ENCODE peak calls at places on chromosomes 11 and 22, in five cellular contexts. W is mesenchymal stem cell, Z is neuronal stem cell, P is H9, O is trophoblast cell. I is an unnamed sample.

GRCh38 chr11:3616721-3617460 is 24.9 kb downstream of the ART5 start:
- DNase-seq in Z (no peak), O (no peak), W (no peak), P (no peak), I (no peak)

GRCh38 chr11:101487775-101488174 is 96.0 kb downstream of the TRPC6 start:
- DNase-seq in W (peak), Z (no peak), O (peak), P (no peak), I (no peak)

GRCh38 chr11:44862546-44863101 is 88.1 kb downstream of the TP53I11 start:
- DNase-seq in P (no peak), W (no peak), O (no peak), Z (no peak), I (no peak)

GRCh38 chr11:85407648-85408047 is 219.5 kb downstream of the DLG2 start:
- DNase-seq in P (no peak), O (no peak), W (no peak), Z (no peak), I (no peak)

GRCh38 chr11:68843703-68844312 is 2.1 kb upstream of the CPT1A start:
- DNase-seq in W (peak), P (peak), Z (no peak), O (peak), I (peak)

GRCh38 chr11:80285076-80285790 is 844.4 kb upstream of the TENM4 start:
- DNase-seq in Z (no peak), W (no peak), P (no peak), O (no peak), I (no peak)

GRCh38 chr22:20212754-20213699 is 55.1 kb downstream of the RTN4R start:
- DNase-seq in P (no peak), W (no peak), O (no peak), Z (no peak), I (no peak)

GRCh38 chr11:85269109-85269508 is 358.0 kb downstream of the DLG2 start:
- DNase-seq in W (no peak), Z (no peak), O (no peak), P (no peak), I (no peak)

GRCh38 chr11:130908770-130909625 is 7.3 kb downstream of the SNX19 start:
- DNase-seq in Z (no peak), P (no peak), O (no peak), W (peak), I (no peak)

GRCh38 chr11:46348566-46348981 is 1.3 kb downstream of the DGKZ start:
- DNase-seq in O (no peak), W (no peak), P (no peak), Z (no peak), I (no peak)

GRCh38 chr11:86818466-86819282 is 18.3 kb downstream of the PRSS23 start:
- DNase-seq in W (peak), Z (no peak), P (no peak), O (peak), I (no peak)

GRCh38 chr11:64275031-64275800 is 9.2 kb downstream of the BAD start:
- DNase-seq in O (peak), P (no peak), W (no peak), Z (no peak), I (no peak)

GRCh38 chr11:64276653-64277431 is 7.6 kb downstream of the BAD start:
- DNase-seq in W (no peak), Z (no peak), P (no peak), O (peak), I (no peak)

GRCh38 chr11:64281957-64282770 is 2.3 kb downstream of the BAD start:
- DNase-seq in Z (no peak), W (no peak), P (no peak), O (peak), I (no peak)

GRCh38 chr11:64275841-64276240 is 8.6 kb downstream of the BAD start:
- DNase-seq in W (no peak), P (no peak), O (peak), Z (no peak), I (no peak)

GRCh38 chr11:64278576-64279190 is 5.8 kb downstream of the BAD start:
- DNase-seq in Z (no peak), P (no peak), O (peak), W (no peak), I (no peak)
- H2BK12ac ChIP-seq in Z (no peak), P (no peak), O (no peak), W (no peak), I (no peak)

DNA sequence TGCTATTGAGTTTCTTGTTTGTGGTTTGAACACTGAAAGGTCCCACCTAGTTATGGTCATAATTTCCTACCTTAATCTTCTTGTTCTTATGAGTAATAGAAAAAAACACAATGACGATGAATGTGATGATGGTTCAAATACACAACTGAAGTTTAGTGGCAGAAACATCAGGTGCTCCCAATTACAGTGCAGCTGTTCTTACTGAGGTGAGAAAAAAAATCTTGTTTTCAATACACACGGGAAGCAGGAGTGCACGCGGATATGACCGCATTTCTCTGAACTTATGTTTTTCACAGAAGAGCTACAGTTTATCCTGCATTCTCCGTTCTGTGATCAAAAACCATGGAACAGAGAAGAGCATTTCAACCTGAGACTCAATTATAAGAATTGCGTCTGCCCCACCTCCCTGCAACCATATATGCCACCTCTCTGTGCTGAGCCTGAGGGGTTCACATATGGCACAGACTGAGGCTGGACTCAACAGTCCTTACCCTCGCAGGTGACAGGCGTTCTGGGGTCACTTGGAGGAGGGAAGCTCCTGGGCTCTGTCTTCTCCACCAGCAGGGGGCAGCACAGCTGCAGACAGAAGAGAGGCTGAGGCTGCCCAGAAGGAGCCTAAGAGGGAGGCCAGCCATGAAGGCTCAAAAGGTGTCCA is 99.7 kb upstream of the IGLL5 start:
- DNase-seq in Z (peak), W (peak), P (peak), O (peak), I (peak)
- H2BK12ac ChIP-seq in Z (no peak), W (no peak), P (no peak), O (no peak), I (no peak)

DNA sequence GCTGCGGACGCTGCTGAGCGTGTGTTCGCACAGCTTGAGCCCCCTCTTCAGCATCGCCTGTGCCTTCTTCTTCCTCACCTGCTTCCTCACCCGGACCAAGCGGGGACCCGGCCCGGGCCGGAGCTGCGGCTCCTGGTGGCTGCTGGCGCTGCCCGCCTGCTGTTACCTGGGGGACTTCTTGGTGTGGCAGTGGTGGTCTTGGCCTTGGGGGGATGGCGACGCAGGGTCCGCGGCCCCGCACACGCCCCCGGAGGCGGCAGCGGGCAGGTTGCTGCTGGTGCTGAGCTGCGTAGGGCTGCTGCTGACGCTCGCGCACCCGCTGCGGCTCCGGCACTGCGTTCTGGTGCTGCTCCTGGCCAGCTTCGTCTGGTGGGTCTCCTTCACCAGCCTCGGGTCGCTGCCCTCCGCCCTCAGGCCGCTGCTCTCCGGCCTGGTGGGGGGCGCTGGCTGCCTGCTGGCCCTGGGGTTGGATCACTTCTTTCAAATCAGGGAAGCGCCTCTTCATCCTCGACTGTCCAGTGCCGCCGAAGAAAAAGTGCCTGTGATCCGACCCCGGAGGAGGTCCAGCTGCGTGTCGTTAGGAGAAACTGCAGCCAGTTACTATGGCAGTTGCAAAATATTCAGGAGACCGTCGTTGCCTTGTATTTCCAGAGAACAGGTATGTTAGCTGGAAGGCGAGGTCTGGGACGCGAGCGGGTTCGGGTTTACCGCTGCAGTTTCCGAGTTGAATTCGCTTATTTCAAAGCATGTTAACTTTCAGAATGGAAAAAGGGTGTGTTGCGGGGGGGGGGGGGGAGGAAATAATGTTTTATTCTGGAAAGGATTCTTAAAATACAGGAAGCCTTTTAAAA is 1.0 kb downstream of the PDE3B start:
- DNase-seq in Z (peak), W (peak), P (peak), O (peak), I (peak)
- H2BK12ac ChIP-seq in Z (no peak), W (peak), P (no peak), O (no peak), I (peak)

GRCh38 chr11:593347-593746 is 17.1 kb downstream of the PHRF1 start:
- DNase-seq in P (no peak), O (no peak), Z (no peak), W (no peak), I (no peak)
- H2BK12ac ChIP-seq in P (no peak), O (no peak), Z (no peak), W (no peak), I (no peak)

DNA sequence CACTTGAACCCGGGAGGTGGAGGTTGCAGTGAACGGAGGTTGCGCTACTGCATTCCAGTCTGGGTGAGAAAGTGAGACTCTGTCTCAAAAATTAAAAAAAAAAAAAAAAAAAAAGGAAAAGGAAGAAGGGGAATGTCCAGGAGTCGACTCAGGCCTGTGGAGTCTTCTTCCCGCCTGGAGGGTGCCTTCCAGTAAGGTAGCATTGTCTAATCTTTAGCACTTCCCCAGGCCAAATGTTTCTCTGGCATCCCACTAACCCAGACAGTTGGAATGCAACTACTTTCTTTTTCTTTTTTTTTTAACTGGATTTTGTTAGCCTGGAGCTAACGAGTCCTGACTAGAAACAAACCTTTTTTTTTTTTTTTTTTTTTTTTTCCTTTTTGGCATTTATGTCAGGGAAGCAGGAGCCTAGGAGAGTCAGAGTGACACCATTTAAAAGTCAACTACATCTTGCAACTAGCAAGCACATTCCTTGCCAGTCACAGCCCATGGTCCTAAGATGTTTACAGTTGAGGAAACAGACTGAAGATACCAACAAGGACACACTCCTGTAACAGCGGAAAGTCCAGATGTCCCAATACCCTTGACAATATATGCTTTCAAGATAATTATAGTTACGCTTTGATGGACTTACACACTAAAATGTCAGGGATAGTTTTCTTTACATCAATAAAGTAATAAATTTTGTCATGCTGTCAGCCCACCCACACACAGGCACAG is 10.6 kb downstream of the PLET1 start:
- DNase-seq in W (peak), O (peak), P (no peak), Z (no peak), I (no peak)
- H2BK12ac ChIP-seq in W (no peak), O (no peak), P (no peak), Z (no peak), I (no peak)

GRCh38 chr11:36360833-36361232 is 64.7 kb downstream of the PRR5L start:
- DNase-seq in W (peak), O (no peak), P (no peak), Z (no peak), I (no peak)

GRCh38 chr11:36361901-36362391 is 65.9 kb downstream of the PRR5L start:
- DNase-seq in Z (no peak), O (peak), W (peak), P (peak), I (peak)

GRCh38 chr11:36358436-36358835 is 62.3 kb downstream of the PRR5L start:
- DNase-seq in O (no peak), Z (no peak), W (no peak), P (no peak), I (no peak)

GRCh38 chr11:36361472-36361871 is 65.4 kb downstream of the PRR5L start:
- DNase-seq in W (no peak), O (peak), P (no peak), Z (no peak), I (no peak)

GRCh38 chr11:36360318-36360717 is 64.2 kb downstream of the PRR5L start:
- DNase-seq in Z (no peak), O (no peak), P (no peak), W (no peak), I (no peak)
- H2BK12ac ChIP-seq in Z (no peak), O (no peak), P (no peak), W (peak), I (no peak)

DNA sequence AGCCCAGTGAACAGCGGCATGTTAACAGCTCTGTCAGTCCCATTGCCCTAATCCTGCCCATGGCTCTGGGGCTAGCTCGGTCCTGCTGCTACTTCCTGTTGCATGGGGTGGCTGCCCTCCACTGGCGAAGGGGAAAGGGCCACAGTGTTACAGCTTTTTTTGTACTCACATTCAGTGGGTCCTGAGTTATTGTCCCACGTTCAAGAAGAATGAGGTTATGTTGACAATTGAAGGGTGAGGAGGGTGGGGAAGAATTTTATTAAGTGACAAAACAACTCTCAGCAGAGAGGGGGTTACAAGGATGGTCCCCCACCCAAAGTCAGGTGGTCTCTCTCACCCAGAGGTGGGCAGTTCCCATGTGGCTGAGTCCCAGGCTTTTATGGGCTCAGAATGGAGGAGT is 17.7 kb upstream of the MS4A7 start:
- DNase-seq in W (no peak), O (no peak), Z (no peak), P (no peak), I (no peak)
- H2BK12ac ChIP-seq in W (no peak), O (no peak), Z (no peak), P (no peak), I (no peak)